ENCODE peak calls at places on chromosomes 7 and 10, in four cellular contexts. F is MM.1S, M is T-helper 2 cell, Q is body of pancreas. T is an unnamed sample.

GRCh38 chr7:112462236-112462635 is 12.0 kb downstream of the IFRD1 start:
- DNase-seq in F (no peak), M (no peak), Q (peak), T (no peak)

GRCh38 chr7:44284216-44284615 is 41.2 kb downstream of the CAMK2B start:
- DNase-seq in F (no peak), M (peak), Q (peak), T (no peak)

GRCh38 chr7:106018566-106019338 is 55.7 kb downstream of the CDHR3 start:
- DNase-seq in F (no peak), M (no peak), Q (no peak), T (no peak)

GRCh38 chr10:20443094-20443493 is 454.0 kb downstream of the NEBL start:
- DNase-seq in F (no peak), M (no peak), Q (no peak), T (no peak)

GRCh38 chr10:86758231-86759072 is 2.0 kb downstream of the BMPR1A start:
- DNase-seq in F (no peak), M (no peak), Q (no peak), T (no peak)

GRCh38 chr7:29955799-29956476 is 33.7 kb downstream of the SCRN1 start:
- DNase-seq in F (no peak), M (no peak), Q (no peak), T (peak)

GRCh38 chr7:108598153-108598552 is 28.5 kb downstream of the DNAJB9 start:
- DNase-seq in F (no peak), M (no peak), Q (no peak), T (no peak)

GRCh38 chr10:128498378-128498730 is 372.1 kb upstream of the MKI67 start:
- DNase-seq in F (no peak), M (no peak), Q (no peak), T (no peak)

GRCh38 chr7:138226001-138226476 is 149.8 kb downstream of the AKR1D1 start:
- DNase-seq in F (no peak), M (no peak), Q (no peak), T (no peak)

GRCh38 chr10:86391236-86391840 is 24.7 kb upstream of the GRID1 start:
- DNase-seq in F (no peak), M (no peak), Q (no peak), T (no peak)

GRCh38 chr7:158505683-158506082 is 81.9 kb downstream of the PTPRN2 start:
- DNase-seq in F (no peak), M (no peak), Q (no peak), T (no peak)

GRCh38 chr10:15595260-15595659 is 124.5 kb downstream of the ITGA8 start:
- DNase-seq in F (no peak), M (no peak), Q (no peak), T (no peak)

GRCh38 chr10:124744688-124745055 is 494 bp upstream of the FAM53B start:
- DNase-seq in F (no peak), M (no peak), Q (no peak), T (no peak)

GRCh38 chr7:101390901-101391301 is 28.2 kb downstream of the COL26A1 start:
- DNase-seq in F (peak), M (no peak), Q (no peak), T (peak)

GRCh38 chr10:122487231-122487765 is 25.9 kb downstream of the HTRA1 start:
- DNase-seq in F (no peak), M (no peak), Q (no peak), T (no peak)

GRCh38 chr10:10792681-10793080 is 225.0 kb upstream of the CELF2 start:
- DNase-seq in F (no peak), M (no peak), Q (no peak), T (no peak)

GRCh38 chr7:101884671-101885596 is 67.5 kb downstream of the CUX1 start:
- DNase-seq in F (peak), M (no peak), Q (no peak), T (peak)

GRCh38 chr10:6074489-6075301 is 12.5 kb upstream of the IL2RA start:
- DNase-seq in F (no peak), M (no peak), Q (no peak), T (no peak)

GRCh38 chr7:17444673-17445072 is 146.2 kb downstream of the AHR start:
- DNase-seq in F (no peak), M (no peak), Q (no peak), T (no peak)

T was measured in naive B cell.